ENCODE peak calls at places on chromosomes 1 and 21, in seven cellular contexts. One of them, this sample, is unnamed.

GRCh38 chr1:202203238-202204039 is 9.8 kb downstream of the LGR6 start:
- DNase-seq in GM12878: no peak
- DNase-seq in IMR-90: no peak
- DNase-seq in H1: no peak
- DNase-seq in K562: peak; percentile 40
- DNase-seq in HCT116: no peak
- DNase-seq in HepG2: no peak
- DNase-seq in this sample: no peak

GRCh38 chr1:229058111-229058551 is 212.8 kb upstream of the RAB4A start:
- DNase-seq in IMR-90: no peak
- DNase-seq in HCT116: no peak
- DNase-seq in H1: no peak
- DNase-seq in GM12878: no peak
- DNase-seq in HepG2: no peak
- DNase-seq in K562: no peak
- DNase-seq in this sample: no peak

GRCh38 chr1:110242062-110242461 is 31.9 kb downstream of the KCNC4 start:
- DNase-seq in IMR-90: no peak
- DNase-seq in K562: no peak
- DNase-seq in HepG2: no peak
- DNase-seq in GM12878: no peak
- DNase-seq in HCT116: no peak
- DNase-seq in H1: no peak
- DNase-seq in this sample: no peak

GRCh38 chr1:9589719-9590157 is 1.0 kb downstream of the TMEM201 start:
- DNase-seq in H1: no peak
- DNase-seq in IMR-90: peak; percentile 5
- DNase-seq in GM12878: no peak
- DNase-seq in K562: no peak
- DNase-seq in HepG2: no peak
- DNase-seq in HCT116: no peak
- DNase-seq in this sample: peak; percentile 30

GRCh38 chr1:59678809-59679228 is 135.9 kb upstream of the HOOK1 start:
- DNase-seq in HCT116: peak; percentile 28
- DNase-seq in IMR-90: peak; percentile 98
- DNase-seq in GM12878: no peak
- DNase-seq in K562: peak; percentile 10
- DNase-seq in H1: no peak
- DNase-seq in HepG2: no peak
- DNase-seq in this sample: no peak

GRCh38 chr1:40032240-40032891 is 8.2 kb upstream of the CAP1 start:
- DNase-seq in K562: peak; percentile 73
- DNase-seq in GM12878: no peak
- DNase-seq in HCT116: peak; percentile 35
- DNase-seq in IMR-90: peak; percentile 76
- DNase-seq in HepG2: peak; percentile 34
- DNase-seq in H1: no peak
- DNase-seq in this sample: peak; percentile 57

GRCh38 chr1:33893147-33893830 is 29.4 kb downstream of the HMGB4 start:
- DNase-seq in HCT116: no peak
- DNase-seq in H1: no peak
- DNase-seq in HepG2: no peak
- DNase-seq in IMR-90: peak; percentile 29
- DNase-seq in GM12878: no peak
- DNase-seq in K562: no peak
- DNase-seq in this sample: no peak

GRCh38 chr1:154716012-154716411 is 108.0 kb upstream of the ADAR start:
- DNase-seq in HCT116: no peak
- DNase-seq in H1: no peak
- DNase-seq in K562: no peak
- DNase-seq in GM12878: no peak
- DNase-seq in IMR-90: no peak
- DNase-seq in HepG2: no peak
- DNase-seq in this sample: no peak

GRCh38 chr21:35696644-35697043 is 363.7 kb downstream of the SETD4 start:
- DNase-seq in IMR-90: no peak
- DNase-seq in GM12878: no peak
- DNase-seq in K562: no peak
- DNase-seq in H1: no peak
- DNase-seq in HepG2: no peak
- DNase-seq in HCT116: no peak
- DNase-seq in this sample: no peak

GRCh38 chr21:31473685-31474345 is 129.8 kb upstream of the TIAM1 start:
- DNase-seq in K562: no peak
- DNase-seq in HepG2: no peak
- DNase-seq in HCT116: no peak
- DNase-seq in GM12878: no peak
- DNase-seq in IMR-90: no peak
- DNase-seq in H1: no peak
- DNase-seq in this sample: no peak

GRCh38 chr1:197799271-197799670 is 24.0 kb upstream of the DENND1B start:
- DNase-seq in H1: no peak
- DNase-seq in GM12878: no peak
- DNase-seq in HCT116: no peak
- DNase-seq in IMR-90: peak; percentile 88
- DNase-seq in K562: no peak
- DNase-seq in HepG2: no peak
- DNase-seq in this sample: peak; percentile 20

GRCh38 chr1:15994590-15995351 is 9.3 kb upstream of the SRARP start:
- DNase-seq in GM12878: no peak
- DNase-seq in H1: no peak
- DNase-seq in HepG2: peak; percentile 56
- DNase-seq in K562: peak; percentile 65
- DNase-seq in IMR-90: peak; percentile 56
- DNase-seq in HCT116: peak; percentile 60
- DNase-seq in this sample: peak; percentile 58

GRCh38 chr1:160681067-160681890 is 30.3 kb downstream of the CD48 start:
- DNase-seq in H1: peak; percentile 90
- DNase-seq in GM12878: no peak
- DNase-seq in IMR-90: peak; percentile 14
- DNase-seq in K562: peak; percentile 82
- DNase-seq in HepG2: peak; percentile 62
- DNase-seq in HCT116: peak; percentile 78
- DNase-seq in this sample: peak; percentile 43

GRCh38 chr1:162541619-162542141 is 19.8 kb upstream of the UAP1 start:
- DNase-seq in IMR-90: peak; percentile 98
- DNase-seq in H1: no peak
- DNase-seq in HCT116: peak; percentile 47
- DNase-seq in HepG2: no peak
- DNase-seq in GM12878: no peak
- DNase-seq in K562: no peak
- DNase-seq in this sample: no peak

GRCh38 chr1:193592325-193592724 is 405.9 kb upstream of the B3GALT2 start:
- DNase-seq in K562: no peak
- DNase-seq in IMR-90: no peak
- DNase-seq in GM12878: no peak
- DNase-seq in HCT116: no peak
- DNase-seq in HepG2: no peak
- DNase-seq in H1: no peak
- DNase-seq in this sample: no peak

DNA sequence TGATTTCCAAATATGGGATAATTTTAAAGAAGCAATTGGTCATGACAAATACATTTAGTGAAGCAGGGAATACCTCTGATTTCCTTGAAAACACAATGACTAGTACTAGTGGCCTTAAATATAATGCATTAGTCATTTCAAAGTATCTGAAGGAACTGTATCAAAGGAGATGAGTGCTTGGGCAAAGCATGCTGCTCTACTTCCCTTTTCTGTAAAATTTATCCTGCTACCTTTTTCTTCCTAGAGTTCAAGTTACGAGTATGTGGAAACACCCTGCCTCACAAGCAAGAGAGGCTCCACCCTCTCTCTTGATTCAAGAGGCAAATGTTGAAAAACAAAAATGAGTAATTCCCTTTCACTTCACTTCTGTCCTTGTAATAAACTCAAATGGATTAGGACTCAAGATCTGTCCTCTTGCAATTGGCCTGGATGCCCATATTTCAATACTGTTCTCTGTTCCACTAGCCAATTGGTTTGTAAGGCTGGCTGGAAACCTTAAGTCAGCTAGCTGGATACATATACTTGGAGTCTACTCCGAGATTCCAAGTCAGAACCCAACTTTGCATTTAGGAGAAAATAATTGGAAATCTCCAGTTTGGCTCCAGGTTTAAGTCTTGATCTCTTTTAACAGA is 92.5 kb downstream of the CDC42BPA start:
- DNase-seq in IMR-90: peak; percentile 83
- DNase-seq in HCT116: peak; percentile 35
- DNase-seq in HepG2: no peak
- DNase-seq in GM12878: no peak
- DNase-seq in H1: no peak
- DNase-seq in K562: no peak
- DNase-seq in this sample: no peak
- TF ChIP-seq CEBPB in IMR-90: peak; percentile 47
- TF ChIP-seq CEBPB in HCT116: peak; percentile 63
- TF ChIP-seq CEBPB in HepG2: no peak
- TF ChIP-seq CEBPB in GM12878: no peak
- TF ChIP-seq CEBPB in H1: no peak
- TF ChIP-seq CEBPB in K562: peak; percentile 83
- TF ChIP-seq CEBPB in this sample: no peak

DNA sequence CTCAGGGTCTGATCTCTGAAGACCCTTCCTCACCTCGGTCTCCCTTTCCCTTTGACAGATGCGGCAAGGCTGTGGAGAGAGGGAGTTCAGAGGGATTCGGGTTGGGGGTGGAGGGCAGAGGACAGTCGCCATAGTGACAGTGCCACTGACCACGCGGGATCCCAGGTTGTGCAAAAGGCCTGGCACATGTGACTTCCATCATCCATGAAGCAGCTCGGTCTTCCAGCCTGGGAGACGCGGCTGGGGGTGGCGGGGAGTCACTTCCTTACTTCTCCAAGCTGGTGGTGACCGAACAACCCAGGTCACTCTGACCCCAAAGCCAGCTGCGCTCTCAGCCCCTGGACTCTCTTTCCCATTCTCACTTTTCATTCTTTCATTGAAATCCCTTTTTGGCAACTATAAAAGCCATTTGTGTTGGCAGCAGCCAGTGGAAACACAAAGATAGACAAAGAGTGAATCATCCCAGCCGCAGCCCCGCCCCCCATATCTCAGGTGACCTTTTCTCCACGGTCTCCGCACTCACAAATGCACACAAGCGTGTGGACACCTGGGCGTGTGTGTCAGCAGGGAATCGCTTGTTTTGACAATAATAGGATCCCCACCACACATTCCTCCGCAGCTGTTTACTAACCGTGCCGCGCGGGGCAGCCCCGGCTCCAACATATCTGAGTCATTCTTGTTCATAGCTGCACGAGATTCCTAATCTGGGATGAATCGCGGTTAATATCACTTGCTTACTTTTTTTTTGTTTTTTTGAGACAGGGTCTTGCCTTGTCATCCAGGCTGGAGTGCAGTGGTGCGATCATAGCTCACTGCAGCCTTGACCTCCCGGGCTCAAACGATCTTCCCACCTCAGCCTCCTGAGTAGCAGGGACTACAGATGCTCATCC is 68.3 kb downstream of the DHRS3 start:
- DNase-seq in IMR-90: peak; percentile 98
- DNase-seq in HepG2: peak; percentile 90
- DNase-seq in GM12878: no peak
- DNase-seq in HCT116: peak; percentile 83
- DNase-seq in K562: peak; percentile 75
- DNase-seq in H1: no peak
- DNase-seq in this sample: peak; percentile 80
- TF ChIP-seq CEBPB in IMR-90: peak; percentile 65
- TF ChIP-seq CEBPB in HepG2: no peak
- TF ChIP-seq CEBPB in GM12878: no peak
- TF ChIP-seq CEBPB in HCT116: no peak
- TF ChIP-seq CEBPB in K562: peak; percentile 7
- TF ChIP-seq CEBPB in H1: no peak
- TF ChIP-seq CEBPB in this sample: no peak

DNA sequence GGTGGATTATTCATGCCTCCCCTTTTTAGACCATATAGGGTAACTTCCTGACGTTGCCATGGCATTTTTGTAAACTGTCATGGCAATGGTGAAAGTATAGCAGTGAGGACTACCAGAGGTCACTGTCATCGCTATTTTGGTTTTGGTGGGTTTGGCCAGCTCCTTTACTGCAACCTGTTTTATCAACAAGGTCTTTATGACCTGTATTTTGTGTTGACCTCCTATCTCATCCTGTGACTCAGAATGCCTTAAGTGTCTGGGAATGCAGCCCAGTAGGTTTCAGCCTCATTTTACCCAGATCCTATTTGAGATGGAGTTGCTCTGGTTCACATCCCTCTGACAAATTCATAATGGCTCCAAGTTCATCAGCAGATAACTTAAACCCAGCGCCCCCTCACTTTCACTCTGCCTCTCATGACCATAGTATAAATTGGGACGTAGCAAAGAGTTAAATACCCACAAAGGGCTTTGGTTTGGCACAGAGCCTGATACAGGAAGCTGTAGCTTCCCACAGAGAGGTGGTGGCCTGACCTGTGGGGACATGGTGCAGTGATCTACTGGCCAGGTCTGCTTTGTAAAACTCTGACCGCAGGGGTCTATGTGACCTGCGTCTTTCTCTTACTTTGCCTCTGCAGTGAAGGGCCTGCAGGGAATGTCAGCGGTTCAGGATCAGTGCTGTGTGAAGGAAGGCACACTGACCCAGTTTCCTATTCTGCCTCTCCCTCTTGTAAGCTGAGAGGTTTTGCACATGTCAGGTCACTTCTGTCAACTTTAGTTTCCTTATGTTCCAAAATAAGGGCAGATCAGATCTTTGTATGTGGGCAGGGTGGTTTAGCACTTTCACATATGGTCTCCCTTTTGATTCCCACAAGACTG is 78.1 kb upstream of the ZNF644 start:
- DNase-seq in HepG2: no peak
- DNase-seq in H1: no peak
- DNase-seq in GM12878: no peak
- DNase-seq in IMR-90: no peak
- DNase-seq in HCT116: no peak
- DNase-seq in K562: peak; percentile 3
- DNase-seq in this sample: no peak
- TF ChIP-seq CEBPB in HepG2: no peak
- TF ChIP-seq CEBPB in H1: no peak
- TF ChIP-seq CEBPB in GM12878: no peak
- TF ChIP-seq CEBPB in IMR-90: no peak
- TF ChIP-seq CEBPB in HCT116: no peak
- TF ChIP-seq CEBPB in K562: no peak
- TF ChIP-seq CEBPB in this sample: no peak

DNA sequence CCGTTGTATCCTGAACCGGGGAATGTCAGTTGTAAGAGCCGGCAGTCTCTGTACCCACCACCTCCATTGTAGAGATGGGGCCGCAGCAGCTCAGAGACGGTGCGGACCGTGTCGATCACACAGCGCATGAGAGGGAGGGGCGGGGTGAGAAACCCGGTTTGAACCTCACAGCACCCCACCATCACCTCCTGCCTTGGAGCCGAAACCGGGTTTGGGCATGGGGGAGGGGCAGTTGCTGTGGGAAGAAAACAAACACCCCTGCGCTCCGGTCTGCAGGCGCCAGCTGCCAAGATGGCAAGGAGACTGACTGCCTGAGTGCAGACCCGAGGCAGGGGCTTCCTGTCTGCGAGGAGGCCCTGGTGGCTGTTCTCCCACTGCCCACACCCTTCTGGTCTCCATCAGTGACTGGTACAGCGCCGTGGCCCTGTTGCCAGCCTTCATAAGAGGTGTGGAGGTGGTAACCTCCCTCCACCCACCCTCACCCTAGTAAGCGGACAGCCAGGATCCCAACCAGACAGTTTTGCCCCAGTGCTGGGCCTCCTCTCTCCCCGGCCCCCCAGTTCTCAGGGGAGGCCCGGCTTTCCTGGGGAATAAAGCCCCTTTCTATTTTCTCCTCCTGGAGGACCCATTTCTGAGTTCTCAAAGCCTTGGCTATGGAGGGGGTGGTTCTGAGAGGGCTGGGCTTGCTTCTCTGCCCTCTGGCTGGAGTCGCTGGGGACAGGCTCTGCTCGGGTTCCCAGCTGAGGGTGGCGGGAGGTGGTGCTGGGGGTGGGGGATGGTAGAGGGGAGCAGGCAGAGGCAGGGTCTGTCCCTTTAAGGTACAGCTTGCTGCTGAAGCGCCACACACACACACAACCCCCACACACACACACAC is 69.4 kb upstream of the SSBP3 start:
- DNase-seq in IMR-90: no peak
- DNase-seq in HepG2: no peak
- DNase-seq in HCT116: no peak
- DNase-seq in GM12878: no peak
- DNase-seq in K562: no peak
- DNase-seq in H1: no peak
- DNase-seq in this sample: no peak
- TF ChIP-seq CEBPB in IMR-90: no peak
- TF ChIP-seq CEBPB in HepG2: no peak
- TF ChIP-seq CEBPB in HCT116: no peak
- TF ChIP-seq CEBPB in GM12878: no peak
- TF ChIP-seq CEBPB in K562: no peak
- TF ChIP-seq CEBPB in H1: no peak
- TF ChIP-seq CEBPB in this sample: no peak